ENCODE peak calls at places on chromosomes 7 and 10, in six cellular contexts. One of them, this sample, is unnamed.

GRCh38 chr10:17744395-17744841 is 7.6 kb upstream of the TMEM236 start:
- DNase-seq in heart left ventricle: no peak
- DNase-seq in tibial nerve: no peak
- DNase-seq in IMR-90: no peak
- DNase-seq in uterus: no peak
- DNase-seq in stomach: no peak
- DNase-seq in this sample: no peak

GRCh38 chr10:50992356-50992866 is 81.9 kb upstream of the PRKG1 start:
- DNase-seq in uterus: no peak
- DNase-seq in stomach: no peak
- DNase-seq in IMR-90: peak; percentile 31
- DNase-seq in tibial nerve: no peak
- DNase-seq in heart left ventricle: no peak
- DNase-seq in this sample: no peak

GRCh38 chr7:129569811-129570215 is 41.7 kb upstream of the NRF1 start:
- DNase-seq in uterus: no peak
- DNase-seq in tibial nerve: no peak
- DNase-seq in IMR-90: peak; percentile 85
- DNase-seq in stomach: peak; percentile 30
- DNase-seq in heart left ventricle: no peak
- DNase-seq in this sample: no peak

GRCh38 chr10:89001428-89002072 is 11.0 kb downstream of the FAS start:
- DNase-seq in stomach: no peak
- DNase-seq in IMR-90: peak; percentile 31
- DNase-seq in heart left ventricle: no peak
- DNase-seq in uterus: no peak
- DNase-seq in tibial nerve: no peak
- DNase-seq in this sample: no peak

GRCh38 chr7:82726038-82726800 is 282.6 kb upstream of the CACNA2D1 start:
- DNase-seq in tibial nerve: no peak
- DNase-seq in uterus: no peak
- DNase-seq in IMR-90: no peak
- DNase-seq in stomach: no peak
- DNase-seq in heart left ventricle: no peak
- DNase-seq in this sample: no peak

GRCh38 chr7:10815546-10815945 is 158.1 kb upstream of the PHF14 start:
- DNase-seq in heart left ventricle: no peak
- DNase-seq in IMR-90: no peak
- DNase-seq in uterus: no peak
- DNase-seq in stomach: no peak
- DNase-seq in tibial nerve: no peak
- DNase-seq in this sample: no peak

GRCh38 chr7:14432936-14433335 is 443.5 kb upstream of the ETV1 start:
- DNase-seq in stomach: no peak
- DNase-seq in tibial nerve: no peak
- DNase-seq in heart left ventricle: no peak
- DNase-seq in IMR-90: no peak
- DNase-seq in uterus: no peak
- DNase-seq in this sample: no peak

GRCh38 chr7:108613949-108614381 is 44.3 kb downstream of the DNAJB9 start:
- DNase-seq in tibial nerve: no peak
- DNase-seq in uterus: no peak
- DNase-seq in stomach: no peak
- DNase-seq in IMR-90: no peak
- DNase-seq in heart left ventricle: no peak
- DNase-seq in this sample: no peak

GRCh38 chr10:71844084-71844483 is 7.0 kb downstream of the PSAP start:
- DNase-seq in stomach: no peak
- DNase-seq in uterus: no peak
- DNase-seq in heart left ventricle: no peak
- DNase-seq in IMR-90: no peak
- DNase-seq in tibial nerve: no peak
- DNase-seq in this sample: no peak

GRCh38 chr10:116300477-116301034 is 23.7 kb upstream of the CCDC172 start:
- DNase-seq in IMR-90: no peak
- DNase-seq in uterus: peak; percentile 15
- DNase-seq in stomach: no peak
- DNase-seq in heart left ventricle: no peak
- DNase-seq in tibial nerve: peak; percentile 36
- DNase-seq in this sample: no peak

DNA sequence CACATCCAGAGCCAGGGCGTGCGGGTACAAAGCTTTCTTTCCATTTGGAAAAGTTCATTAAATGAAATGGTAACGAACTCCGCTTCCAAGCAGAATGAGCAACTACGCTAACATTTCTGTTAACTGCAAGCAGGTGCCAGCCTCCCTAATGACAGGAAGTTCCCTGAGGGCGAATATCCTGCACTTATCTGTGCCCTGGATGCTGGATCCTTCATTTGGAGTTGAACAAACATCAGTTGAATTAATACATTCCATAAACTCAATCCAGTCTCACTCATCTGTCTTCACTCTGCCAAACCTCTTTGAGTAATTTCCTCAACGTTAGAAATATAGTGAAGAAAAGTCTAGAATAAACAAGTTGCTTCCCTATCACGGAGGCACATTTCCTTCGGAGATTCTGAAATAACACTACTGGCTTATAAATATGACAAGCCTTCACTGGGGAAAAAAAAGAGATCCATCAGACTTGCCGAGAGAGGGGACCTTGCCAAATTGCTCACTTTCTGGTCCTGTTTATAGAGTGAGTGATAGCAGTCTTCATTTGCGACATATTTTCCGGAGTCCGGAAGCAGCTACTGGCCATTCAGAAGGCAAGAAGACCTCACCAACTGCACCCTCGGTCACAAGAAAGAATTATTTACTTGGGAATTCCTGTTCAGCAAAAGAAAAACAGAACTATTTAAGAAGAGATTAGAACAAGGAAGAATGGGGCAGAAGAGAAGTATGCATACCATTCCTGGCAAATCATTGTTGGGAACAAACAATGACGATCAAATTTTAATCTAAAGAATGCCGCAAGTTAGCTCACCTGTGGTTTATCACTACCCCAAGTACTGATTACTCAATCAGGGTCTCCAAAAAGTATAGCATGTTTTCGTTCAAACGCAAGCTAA is 196.4 kb downstream of the FAM107B start:
- DNase-seq in stomach: peak; percentile 56
- DNase-seq in uterus: no peak
- DNase-seq in heart left ventricle: no peak
- DNase-seq in tibial nerve: peak; percentile 28
- DNase-seq in IMR-90: peak; percentile 68
- DNase-seq in this sample: no peak
- TF ChIP-seq POLR2A in stomach: no peak
- TF ChIP-seq POLR2A in uterus: no peak
- TF ChIP-seq POLR2A in heart left ventricle: no peak
- TF ChIP-seq POLR2A in tibial nerve: no peak
- TF ChIP-seq POLR2A in IMR-90: no peak
- TF ChIP-seq POLR2A in this sample: no peak

DNA sequence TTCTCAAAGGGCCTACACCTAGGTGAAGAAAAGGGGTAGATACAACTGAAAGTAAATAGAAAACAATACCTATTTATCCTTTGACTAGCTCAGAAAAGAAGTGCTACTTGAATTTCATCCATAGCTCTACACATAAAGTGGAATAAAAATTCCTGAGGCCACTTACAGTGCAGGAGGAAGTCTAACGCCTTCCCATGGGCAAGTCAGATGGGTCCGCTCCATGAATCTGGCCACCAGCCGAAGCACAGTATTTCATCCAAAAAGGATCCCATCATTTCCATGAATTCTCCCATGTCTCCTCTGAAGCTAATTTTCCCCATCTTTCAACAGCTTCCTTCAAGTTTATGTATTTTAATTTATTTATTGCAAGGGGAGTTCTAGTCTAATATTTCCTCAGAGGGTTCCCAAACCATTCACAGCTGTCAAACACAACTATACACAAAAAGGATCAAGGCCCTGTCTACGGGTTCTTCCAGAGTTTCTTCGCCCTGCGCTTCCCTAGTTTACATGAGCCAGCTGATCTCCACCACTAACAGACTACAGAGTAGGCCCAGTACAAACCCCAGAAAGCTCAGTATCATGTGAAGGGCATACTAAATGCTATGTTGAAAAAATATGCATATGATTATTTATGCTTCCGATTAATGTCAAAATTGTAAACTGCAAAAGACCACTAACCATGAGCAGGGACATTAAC is 184.7 kb downstream of the DOCK4 start:
- DNase-seq in tibial nerve: no peak
- DNase-seq in uterus: no peak
- DNase-seq in heart left ventricle: no peak
- DNase-seq in IMR-90: no peak
- DNase-seq in stomach: no peak
- DNase-seq in this sample: no peak
- H3K27ac ChIP-seq in tibial nerve: peak overlapping the region; percentile 63
- H3K27ac ChIP-seq in uterus: peak overlapping the region; percentile 39
- H3K27ac ChIP-seq in heart left ventricle: no peak overlapping the region
- H3K27ac ChIP-seq in IMR-90: no peak overlapping the region
- H3K27ac ChIP-seq in stomach: no peak overlapping the region
- H3K27ac ChIP-seq in this sample: no peak overlapping the region

GRCh38 chr10:80320377-80320776 is 30.9 kb upstream of the MAT1A start:
- DNase-seq in IMR-90: no peak
- DNase-seq in stomach: no peak
- DNase-seq in uterus: no peak
- DNase-seq in heart left ventricle: no peak
- DNase-seq in tibial nerve: no peak
- DNase-seq in this sample: no peak
- TF ChIP-seq POLR2A in IMR-90: no peak
- TF ChIP-seq POLR2A in stomach: no peak
- TF ChIP-seq POLR2A in uterus: no peak
- TF ChIP-seq POLR2A in heart left ventricle: no peak
- TF ChIP-seq POLR2A in tibial nerve: no peak
- TF ChIP-seq POLR2A in this sample: no peak

GRCh38 chr10:29559996-29560395 is 74.8 kb downstream of the SVIL start:
- DNase-seq in uterus: no peak
- DNase-seq in tibial nerve: no peak
- DNase-seq in heart left ventricle: no peak
- DNase-seq in stomach: no peak
- DNase-seq in IMR-90: no peak
- DNase-seq in this sample: no peak
- H3K27ac ChIP-seq in uterus: peak overlapping the region; percentile 9
- H3K27ac ChIP-seq in tibial nerve: no peak overlapping the region
- H3K27ac ChIP-seq in heart left ventricle: peak overlapping the region; percentile 19
- H3K27ac ChIP-seq in stomach: no peak overlapping the region
- H3K27ac ChIP-seq in IMR-90: no peak overlapping the region
- H3K27ac ChIP-seq in this sample: no peak overlapping the region